ENCODE peak calls at places on chromosomes 1 and 21, in nine cellular contexts. One of them, this sample, is unnamed. For H3K4me1, the result is how much of the 10 kb centered on the place peaks cover.

GRCh38 chr1:119372493-119373086 is 4.0 kb downstream of the HAO2 start:
- DNase-seq in A549: peak
- DNase-seq in mammary epithelial cell: peak
- DNase-seq in mucosa of descending colon: peak
- DNase-seq in fibroblast of lung: peak
- DNase-seq in thyroid gland: peak
- DNase-seq in CD8-positive, alpha-beta T cell: no peak
- DNase-seq in left ventricle myocardium inferior: no peak
- DNase-seq in cardiac muscle cell: peak
- DNase-seq in this sample: peak

GRCh38 chr21:32467291-32467690 is 54.8 kb downstream of the EVA1C start:
- DNase-seq in mammary epithelial cell: no peak
- DNase-seq in A549: no peak
- DNase-seq in thyroid gland: no peak
- DNase-seq in mucosa of descending colon: no peak
- DNase-seq in cardiac muscle cell: no peak
- DNase-seq in CD8-positive, alpha-beta T cell: no peak
- DNase-seq in fibroblast of lung: no peak
- DNase-seq in left ventricle myocardium inferior: no peak
- DNase-seq in this sample: no peak

GRCh38 chr1:91166106-91166712 is 144.4 kb upstream of the ZNF644 start:
- DNase-seq in mucosa of descending colon: peak
- DNase-seq in CD8-positive, alpha-beta T cell: no peak
- DNase-seq in left ventricle myocardium inferior: peak
- DNase-seq in mammary epithelial cell: peak
- DNase-seq in fibroblast of lung: peak
- DNase-seq in cardiac muscle cell: peak
- DNase-seq in thyroid gland: peak
- DNase-seq in A549: peak
- DNase-seq in this sample: peak

GRCh38 chr1:171816300-171816901 is 24.9 kb upstream of the DNM3 start:
- DNase-seq in A549: no peak
- DNase-seq in cardiac muscle cell: no peak
- DNase-seq in mammary epithelial cell: no peak
- DNase-seq in left ventricle myocardium inferior: no peak
- DNase-seq in CD8-positive, alpha-beta T cell: no peak
- DNase-seq in fibroblast of lung: no peak
- DNase-seq in thyroid gland: no peak
- DNase-seq in mucosa of descending colon: no peak
- DNase-seq in this sample: no peak

GRCh38 chr1:63442141-63442475 is 74.7 kb downstream of the ALG6 start:
- DNase-seq in mucosa of descending colon: no peak
- DNase-seq in CD8-positive, alpha-beta T cell: no peak
- DNase-seq in A549: no peak
- DNase-seq in cardiac muscle cell: no peak
- DNase-seq in mammary epithelial cell: no peak
- DNase-seq in thyroid gland: no peak
- DNase-seq in fibroblast of lung: peak
- DNase-seq in left ventricle myocardium inferior: no peak
- DNase-seq in this sample: no peak

GRCh38 chr1:9247894-9248293 is 13.3 kb downstream of the H6PD start:
- DNase-seq in mucosa of descending colon: no peak
- DNase-seq in left ventricle myocardium inferior: no peak
- DNase-seq in thyroid gland: no peak
- DNase-seq in mammary epithelial cell: no peak
- DNase-seq in CD8-positive, alpha-beta T cell: no peak
- DNase-seq in cardiac muscle cell: no peak
- DNase-seq in fibroblast of lung: no peak
- DNase-seq in A549: no peak
- DNase-seq in this sample: no peak

GRCh38 chr1:227622739-227623475 is 59.6 kb downstream of the ZNF678 start:
- DNase-seq in A549: no peak
- DNase-seq in CD8-positive, alpha-beta T cell: no peak
- DNase-seq in cardiac muscle cell: no peak
- DNase-seq in fibroblast of lung: no peak
- DNase-seq in thyroid gland: no peak
- DNase-seq in mammary epithelial cell: no peak
- DNase-seq in mucosa of descending colon: no peak
- DNase-seq in left ventricle myocardium inferior: no peak
- DNase-seq in this sample: no peak

GRCh38 chr1:59043796-59044195 is 253.1 kb upstream of the FGGY start:
- DNase-seq in A549: no peak
- DNase-seq in mucosa of descending colon: peak
- DNase-seq in fibroblast of lung: peak
- DNase-seq in left ventricle myocardium inferior: peak
- DNase-seq in thyroid gland: peak
- DNase-seq in cardiac muscle cell: no peak
- DNase-seq in mammary epithelial cell: peak
- DNase-seq in CD8-positive, alpha-beta T cell: no peak
- DNase-seq in this sample: peak

DNA sequence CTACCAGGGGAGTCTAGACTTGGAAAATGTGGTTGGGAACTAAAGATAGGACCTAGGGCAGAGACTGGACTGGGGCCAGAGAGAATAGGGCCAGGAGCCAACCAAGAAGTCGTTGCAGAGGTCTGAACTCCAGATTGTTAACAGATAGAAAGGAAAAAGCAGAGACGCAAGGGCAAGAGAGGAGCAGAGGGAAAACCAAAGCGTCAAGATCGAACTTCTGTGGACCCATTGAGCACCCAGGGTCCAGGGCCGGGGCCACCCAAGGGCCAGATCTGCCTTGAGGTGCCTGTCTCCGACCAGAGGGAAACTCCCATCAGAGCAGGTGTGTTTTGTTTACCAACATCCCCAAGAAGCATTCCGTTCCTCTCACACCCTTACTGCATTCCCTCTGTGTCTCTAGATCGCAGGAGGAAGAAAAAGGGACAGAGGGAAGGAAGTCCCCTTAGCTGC is 106.0 kb upstream of the RAB4A start:
- DNase-seq in thyroid gland: peak
- DNase-seq in cardiac muscle cell: no peak
- DNase-seq in A549: no peak
- DNase-seq in mammary epithelial cell: no peak
- DNase-seq in mucosa of descending colon: peak
- DNase-seq in CD8-positive, alpha-beta T cell: no peak
- DNase-seq in fibroblast of lung: no peak
- DNase-seq in left ventricle myocardium inferior: no peak
- DNase-seq in this sample: no peak
- H3K4me1 ChIP-seq in thyroid gland: under half
- H3K4me1 ChIP-seq in cardiac muscle cell: under half
- H3K4me1 ChIP-seq in A549: under half
- H3K4me1 ChIP-seq in mammary epithelial cell: under half
- H3K4me1 ChIP-seq in mucosa of descending colon: under half
- H3K4me1 ChIP-seq in CD8-positive, alpha-beta T cell: under half
- H3K4me1 ChIP-seq in fibroblast of lung: under half
- H3K4me1 ChIP-seq in left ventricle myocardium inferior: under half
- H3K4me1 ChIP-seq in this sample: under half

GRCh38 chr1:79043506-79043905 is 37.0 kb upstream of the ADGRL4 start:
- DNase-seq in A549: no peak
- DNase-seq in thyroid gland: no peak
- DNase-seq in left ventricle myocardium inferior: no peak
- DNase-seq in mucosa of descending colon: no peak
- DNase-seq in CD8-positive, alpha-beta T cell: no peak
- DNase-seq in cardiac muscle cell: no peak
- DNase-seq in fibroblast of lung: peak
- DNase-seq in mammary epithelial cell: no peak
- DNase-seq in this sample: no peak

GRCh38 chr1:79042117-79042516 is 35.6 kb upstream of the ADGRL4 start:
- DNase-seq in mucosa of descending colon: no peak
- DNase-seq in thyroid gland: no peak
- DNase-seq in mammary epithelial cell: peak
- DNase-seq in A549: no peak
- DNase-seq in left ventricle myocardium inferior: no peak
- DNase-seq in fibroblast of lung: peak
- DNase-seq in cardiac muscle cell: no peak
- DNase-seq in CD8-positive, alpha-beta T cell: no peak
- DNase-seq in this sample: no peak

GRCh38 chr1:79042539-79042938 is 36.0 kb upstream of the ADGRL4 start:
- DNase-seq in thyroid gland: no peak
- DNase-seq in CD8-positive, alpha-beta T cell: no peak
- DNase-seq in left ventricle myocardium inferior: no peak
- DNase-seq in cardiac muscle cell: no peak
- DNase-seq in A549: no peak
- DNase-seq in mucosa of descending colon: no peak
- DNase-seq in fibroblast of lung: no peak
- DNase-seq in mammary epithelial cell: no peak
- DNase-seq in this sample: no peak

GRCh38 chr1:79041666-79042065 is 35.1 kb upstream of the ADGRL4 start:
- DNase-seq in mucosa of descending colon: no peak
- DNase-seq in cardiac muscle cell: no peak
- DNase-seq in A549: no peak
- DNase-seq in thyroid gland: no peak
- DNase-seq in left ventricle myocardium inferior: no peak
- DNase-seq in mammary epithelial cell: no peak
- DNase-seq in fibroblast of lung: no peak
- DNase-seq in CD8-positive, alpha-beta T cell: no peak
- DNase-seq in this sample: no peak

DNA sequence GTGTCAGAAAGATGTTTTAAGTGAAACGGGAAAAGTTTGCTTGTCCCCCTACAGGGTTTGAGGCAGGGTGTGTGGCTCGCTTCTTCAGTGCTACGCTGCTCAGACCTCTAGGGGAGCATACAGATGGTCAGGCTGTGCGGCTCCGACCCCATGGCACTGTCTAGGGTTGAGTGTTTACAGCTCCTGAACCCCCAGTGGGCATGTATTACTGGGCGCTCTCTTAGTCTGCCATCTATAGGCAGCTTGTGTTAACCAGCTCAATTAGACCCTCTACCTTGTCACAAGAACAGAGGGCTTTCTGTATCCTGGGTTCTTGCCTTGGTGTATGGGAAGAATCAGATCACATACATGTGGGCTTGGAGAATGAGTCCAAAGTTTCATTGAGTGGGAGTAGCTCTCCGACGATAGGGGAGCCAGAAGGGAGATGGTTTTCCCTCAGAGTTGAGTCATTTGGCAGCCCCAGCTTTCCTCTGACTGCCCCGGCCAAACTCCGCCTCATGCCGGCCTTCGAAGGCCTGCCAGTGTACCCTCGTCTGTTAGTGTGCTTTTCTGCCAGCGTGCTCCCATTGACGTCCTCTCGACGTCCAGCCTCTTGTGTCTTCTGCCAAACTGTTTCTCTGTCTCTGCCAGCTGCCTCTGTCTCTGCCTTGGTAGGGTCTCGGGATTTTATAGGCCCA is 38.6 kb upstream of the ADGRL4 start:
- DNase-seq in thyroid gland: no peak
- DNase-seq in mucosa of descending colon: no peak
- DNase-seq in left ventricle myocardium inferior: no peak
- DNase-seq in A549: no peak
- DNase-seq in CD8-positive, alpha-beta T cell: no peak
- DNase-seq in mammary epithelial cell: no peak
- DNase-seq in cardiac muscle cell: peak
- DNase-seq in fibroblast of lung: no peak
- DNase-seq in this sample: no peak
- TF ChIP-seq CTCF in thyroid gland: no peak
- TF ChIP-seq CTCF in mucosa of descending colon: no peak
- TF ChIP-seq CTCF in left ventricle myocardium inferior: peak
- TF ChIP-seq CTCF in A549: no peak
- TF ChIP-seq CTCF in CD8-positive, alpha-beta T cell: no peak
- TF ChIP-seq CTCF in mammary epithelial cell: no peak
- TF ChIP-seq CTCF in cardiac muscle cell: no peak
- TF ChIP-seq CTCF in fibroblast of lung: no peak
- TF ChIP-seq CTCF in this sample: no peak

GRCh38 chr1:11790880-11791715 is 14.7 kb downstream of the MTHFR start:
- DNase-seq in A549: peak
- DNase-seq in fibroblast of lung: peak
- DNase-seq in mucosa of descending colon: peak
- DNase-seq in cardiac muscle cell: peak
- DNase-seq in left ventricle myocardium inferior: peak
- DNase-seq in CD8-positive, alpha-beta T cell: no peak
- DNase-seq in mammary epithelial cell: peak
- DNase-seq in thyroid gland: peak
- DNase-seq in this sample: peak
- H3K4me1 ChIP-seq in A549: under half
- H3K4me1 ChIP-seq in fibroblast of lung: under half
- H3K4me1 ChIP-seq in mucosa of descending colon: under half
- H3K4me1 ChIP-seq in cardiac muscle cell: half or more
- H3K4me1 ChIP-seq in left ventricle myocardium inferior: half or more
- H3K4me1 ChIP-seq in CD8-positive, alpha-beta T cell: under half
- H3K4me1 ChIP-seq in mammary epithelial cell: under half
- H3K4me1 ChIP-seq in thyroid gland: half or more
- H3K4me1 ChIP-seq in this sample: half or more

GRCh38 chr21:34639250-34639649 is 24.3 kb upstream of the RCAN1 start:
- DNase-seq in mucosa of descending colon: no peak
- DNase-seq in CD8-positive, alpha-beta T cell: no peak
- DNase-seq in A549: no peak
- DNase-seq in left ventricle myocardium inferior: no peak
- DNase-seq in cardiac muscle cell: no peak
- DNase-seq in thyroid gland: no peak
- DNase-seq in mammary epithelial cell: no peak
- DNase-seq in fibroblast of lung: no peak
- DNase-seq in this sample: no peak

GRCh38 chr21:34640858-34641257 is 25.9 kb upstream of the RCAN1 start:
- DNase-seq in left ventricle myocardium inferior: no peak
- DNase-seq in CD8-positive, alpha-beta T cell: no peak
- DNase-seq in thyroid gland: no peak
- DNase-seq in cardiac muscle cell: no peak
- DNase-seq in fibroblast of lung: peak
- DNase-seq in mammary epithelial cell: peak
- DNase-seq in A549: no peak
- DNase-seq in mucosa of descending colon: no peak
- DNase-seq in this sample: no peak

GRCh38 chr21:34639882-34640788 is 25.2 kb upstream of the RCAN1 start:
- DNase-seq in left ventricle myocardium inferior: no peak
- DNase-seq in thyroid gland: no peak
- DNase-seq in A549: no peak
- DNase-seq in fibroblast of lung: peak
- DNase-seq in cardiac muscle cell: no peak
- DNase-seq in CD8-positive, alpha-beta T cell: no peak
- DNase-seq in mammary epithelial cell: no peak
- DNase-seq in mucosa of descending colon: no peak
- DNase-seq in this sample: no peak

GRCh38 chr21:34635307-34635706 is 20.4 kb upstream of the RCAN1 start:
- DNase-seq in fibroblast of lung: no peak
- DNase-seq in A549: no peak
- DNase-seq in thyroid gland: no peak
- DNase-seq in cardiac muscle cell: no peak
- DNase-seq in mucosa of descending colon: no peak
- DNase-seq in CD8-positive, alpha-beta T cell: no peak
- DNase-seq in mammary epithelial cell: no peak
- DNase-seq in left ventricle myocardium inferior: no peak
- DNase-seq in this sample: no peak

GRCh38 chr21:34636961-34637360 is 22.0 kb upstream of the RCAN1 start:
- DNase-seq in fibroblast of lung: no peak
- DNase-seq in thyroid gland: no peak
- DNase-seq in A549: no peak
- DNase-seq in mammary epithelial cell: no peak
- DNase-seq in cardiac muscle cell: no peak
- DNase-seq in left ventricle myocardium inferior: no peak
- DNase-seq in mucosa of descending colon: no peak
- DNase-seq in CD8-positive, alpha-beta T cell: no peak
- DNase-seq in this sample: no peak
- TF ChIP-seq CTCF in fibroblast of lung: no peak
- TF ChIP-seq CTCF in thyroid gland: no peak
- TF ChIP-seq CTCF in A549: no peak
- TF ChIP-seq CTCF in mammary epithelial cell: no peak
- TF ChIP-seq CTCF in cardiac muscle cell: no peak
- TF ChIP-seq CTCF in left ventricle myocardium inferior: no peak
- TF ChIP-seq CTCF in mucosa of descending colon: no peak
- TF ChIP-seq CTCF in CD8-positive, alpha-beta T cell: no peak
- TF ChIP-seq CTCF in this sample: no peak